ENCODE peak calls at places on chromosomes 3 and 15, in ten cellular contexts. E is smooth muscle cell of the brain vasculature; R is activated CD4-positive, alpha-beta T cell treated with anti-CD3 and anti-CD28 coated beads, Interleukin-2, amount 10 ng/mL, durations not matched to agents 7 days and 5 days; L is hippocampal formation; A is fibroblast of pulmonary artery; Q is stimulated activated CD8-positive, alpha-beta memory T cell treated with anti-CD3 and anti-CD28 coated beads, Interleukin-7, amount 100 ng/mL, for 1 hour; W is CD8-positive, alpha-beta memory T cell; X is hepatic stellate cell; V is germinal center; B is stimulated activated CD4-positive, alpha-beta T cell treated with anti-CD3 and anti-CD28 coated beads, Interleukin-12 subunit alpha, Interleukin-12 subunit beta, amount 100 ng/mL, for 48 hours. Y is an unnamed sample.

GRCh38 chr3:197212290-197212689 is 86.1 kb downstream of the DLG1 start:
- DNase-seq in E (no peak), R (no peak), L (no peak), A (no peak), Q (no peak), W (no peak), X (no peak), V (no peak), B (no peak), Y (no peak)

GRCh38 chr15:73322665-73323373 is 45.9 kb downstream of the HCN4 start:
- DNase-seq in E (no peak), R (no peak), L (no peak), A (no peak), Q (no peak), W (no peak), X (no peak), V (no peak), B (no peak), Y (no peak)

GRCh38 chr15:87527416-87527815 is 729.1 kb downstream of the NTRK3 start:
- DNase-seq in E (no peak), R (no peak), L (no peak), A (no peak), Q (no peak), W (no peak), X (no peak), V (no peak), B (no peak), Y (no peak)

GRCh38 chr3:135633078-135633477 is 332.4 kb upstream of the PPP2R3A start:
- DNase-seq in E (no peak), R (no peak), L (no peak), A (no peak), Q (no peak), W (no peak), X (no peak), V (no peak), B (no peak), Y (no peak)

GRCh38 chr3:185270262-185270955 is 16.6 kb upstream of the EHHADH start:
- DNase-seq in E (no peak), R (no peak), L (no peak), A (peak), Q (no peak), W (no peak), X (peak), V (peak), B (no peak), Y (peak)

GRCh38 chr3:184788751-184789150 is 23.2 kb upstream of the VPS8 start:
- DNase-seq in E (no peak), R (no peak), L (no peak), A (no peak), Q (no peak), W (no peak), X (no peak), V (no peak), B (no peak), Y (no peak)

GRCh38 chr3:17645074-17645698 is 97.2 kb downstream of the TBC1D5 start:
- DNase-seq in E (no peak), R (peak), L (no peak), A (peak), Q (no peak), W (no peak), X (peak), V (peak), B (peak), Y (peak)

GRCh38 chr3:193231201-193231600 is 9.8 kb upstream of the PLAAT1 start:
- DNase-seq in E (no peak), R (no peak), L (no peak), A (no peak), Q (no peak), W (no peak), X (no peak), V (no peak), B (no peak), Y (no peak)

GRCh38 chr3:185717627-185718330 is 107.1 kb downstream of the IGF2BP2 start:
- DNase-seq in E (no peak), R (no peak), L (no peak), A (no peak), Q (no peak), W (no peak), X (no peak), V (no peak), B (no peak), Y (no peak)

GRCh38 chr15:80572337-80572736 is 122.8 kb upstream of the ABHD17C start:
- DNase-seq in E (no peak), R (no peak), L (no peak), A (no peak), Q (no peak), W (no peak), X (no peak), V (no peak), B (no peak), Y (no peak)

GRCh38 chr15:77852241-77853007 is 219.7 kb upstream of the LINGO1 start:
- DNase-seq in E (no peak), R (no peak), L (no peak), A (no peak), Q (no peak), W (no peak), X (no peak), V (no peak), B (no peak), Y (no peak)

GRCh38 chr15:100918034-100918689 is 995 bp upstream of the LRRK1 start:
- DNase-seq in E (peak), R (peak), L (peak), A (peak), Q (peak), W (peak), X (peak), V (peak), B (peak), Y (peak)

GRCh38 chr15:39195988-39196486 is 384.8 kb upstream of the THBS1 start:
- DNase-seq in E (no peak), R (no peak), L (no peak), A (peak), Q (no peak), W (no peak), X (peak), V (no peak), B (no peak), Y (no peak)